ENCODE peak calls at places on chromosomes 13 and 19, in six cellular contexts. One of them, this sample, is unnamed.

GRCh38 chr19:28501979-28502378 is 711.0 kb downstream of the UQCRFS1 start:
- DNase-seq in endothelial cell of umbilical vein: no peak
- DNase-seq in K562: no peak
- DNase-seq in HepG2: no peak
- DNase-seq in A549: no peak
- DNase-seq in H1: no peak
- DNase-seq in this sample: no peak

GRCh38 chr13:59843040-59843439 is 320.7 kb downstream of the DIAPH3 start:
- DNase-seq in HepG2: peak; percentile 59
- DNase-seq in A549: no peak
- DNase-seq in K562: no peak
- DNase-seq in H1: no peak
- DNase-seq in endothelial cell of umbilical vein: peak; percentile 8
- DNase-seq in this sample: no peak

GRCh38 chr13:107960301-107960700 is 255.0 kb downstream of the LIG4 start:
- DNase-seq in H1: no peak
- DNase-seq in K562: no peak
- DNase-seq in HepG2: no peak
- DNase-seq in endothelial cell of umbilical vein: no peak
- DNase-seq in A549: no peak
- DNase-seq in this sample: no peak

GRCh38 chr13:40470665-40471064 is 195.8 kb downstream of the FOXO1 start:
- DNase-seq in endothelial cell of umbilical vein: no peak
- DNase-seq in A549: no peak
- DNase-seq in H1: no peak
- DNase-seq in HepG2: no peak
- DNase-seq in K562: no peak
- DNase-seq in this sample: no peak

GRCh38 chr19:31214997-31215396 is 134.2 kb downstream of the TSHZ3 start:
- DNase-seq in HepG2: no peak
- DNase-seq in H1: no peak
- DNase-seq in K562: no peak
- DNase-seq in A549: no peak
- DNase-seq in endothelial cell of umbilical vein: no peak
- DNase-seq in this sample: no peak

GRCh38 chr13:32751340-32751739 is 165.1 kb downstream of the PDS5B start:
- DNase-seq in A549: no peak
- DNase-seq in HepG2: no peak
- DNase-seq in K562: no peak
- DNase-seq in H1: no peak
- DNase-seq in endothelial cell of umbilical vein: no peak
- DNase-seq in this sample: no peak

GRCh38 chr19:48837081-48837524 is 812 bp upstream of the HSD17B14 start:
- DNase-seq in A549: peak; percentile 96
- DNase-seq in H1: peak; percentile 74
- DNase-seq in endothelial cell of umbilical vein: peak; percentile 86
- DNase-seq in HepG2: no peak
- DNase-seq in K562: no peak
- DNase-seq in this sample: peak; percentile 97

GRCh38 chr19:17946965-17947784 is 14.4 kb downstream of the CCDC124 start:
- DNase-seq in A549: peak; percentile 32
- DNase-seq in endothelial cell of umbilical vein: no peak
- DNase-seq in H1: no peak
- DNase-seq in HepG2: peak; percentile 13
- DNase-seq in K562: no peak
- DNase-seq in this sample: no peak

GRCh38 chr13:74206061-74206561 is 71.9 kb upstream of the KLF12 start:
- DNase-seq in endothelial cell of umbilical vein: no peak
- DNase-seq in K562: no peak
- DNase-seq in A549: no peak
- DNase-seq in HepG2: no peak
- DNase-seq in H1: no peak
- DNase-seq in this sample: no peak

GRCh38 chr19:14167594-14168138 is 31.3 kb upstream of the ASF1B start:
- DNase-seq in K562: no peak
- DNase-seq in H1: no peak
- DNase-seq in endothelial cell of umbilical vein: no peak
- DNase-seq in A549: no peak
- DNase-seq in HepG2: no peak
- DNase-seq in this sample: no peak

GRCh38 chr19:36041831-36042230 is 9.2 kb upstream of the CLIP3 start:
- DNase-seq in K562: no peak
- DNase-seq in A549: peak; percentile 72
- DNase-seq in H1: no peak
- DNase-seq in endothelial cell of umbilical vein: peak; percentile 10
- DNase-seq in HepG2: peak; percentile 87
- DNase-seq in this sample: no peak

GRCh38 chr13:110944121-110944967 is 29.5 kb upstream of the ANKRD10 start:
- DNase-seq in endothelial cell of umbilical vein: peak; percentile 67
- DNase-seq in K562: peak; percentile 61
- DNase-seq in A549: peak; percentile 65
- DNase-seq in HepG2: peak; percentile 52
- DNase-seq in H1: no peak
- DNase-seq in this sample: peak; percentile 33

GRCh38 chr13:110340812-110341444 is 33.8 kb downstream of the COL4A2 start:
- DNase-seq in A549: no peak
- DNase-seq in K562: no peak
- DNase-seq in H1: no peak
- DNase-seq in endothelial cell of umbilical vein: peak; percentile 80
- DNase-seq in HepG2: no peak
- DNase-seq in this sample: no peak

GRCh38 chr19:11339254-11340098 is at the start of gene RAB3D:
- DNase-seq in HepG2: peak; percentile 71
- DNase-seq in H1: peak; percentile 79
- DNase-seq in K562: peak; percentile 97
- DNase-seq in A549: peak; percentile 85
- DNase-seq in endothelial cell of umbilical vein: peak; percentile 88
- DNase-seq in this sample: peak; percentile 98

GRCh38 chr19:11337080-11337479 is 2.4 kb downstream of the RAB3D start:
- DNase-seq in H1: no peak
- DNase-seq in endothelial cell of umbilical vein: no peak
- DNase-seq in HepG2: no peak
- DNase-seq in K562: no peak
- DNase-seq in A549: no peak
- DNase-seq in this sample: no peak

GRCh38 chr19:11338164-11338563 is 1.3 kb downstream of the RAB3D start:
- DNase-seq in A549: no peak
- DNase-seq in endothelial cell of umbilical vein: no peak
- DNase-seq in H1: no peak
- DNase-seq in K562: no peak
- DNase-seq in HepG2: no peak
- DNase-seq in this sample: no peak

GRCh38 chr19:11335449-11336146 is 3.9 kb downstream of the RAB3D start:
- DNase-seq in K562: no peak
- DNase-seq in HepG2: no peak
- DNase-seq in endothelial cell of umbilical vein: no peak
- DNase-seq in A549: no peak
- DNase-seq in H1: no peak
- DNase-seq in this sample: no peak

GRCh38 chr19:11338569-11339253 is 746 bp downstream of the RAB3D start:
- DNase-seq in HepG2: no peak
- DNase-seq in K562: no peak
- DNase-seq in A549: no peak
- DNase-seq in endothelial cell of umbilical vein: no peak
- DNase-seq in H1: no peak
- DNase-seq in this sample: no peak
- TF ChIP-seq JUN in HepG2: no peak
- TF ChIP-seq JUN in K562: no peak
- TF ChIP-seq JUN in A549: no peak
- TF ChIP-seq JUN in endothelial cell of umbilical vein: no peak
- TF ChIP-seq JUN in H1: no peak
- TF ChIP-seq JUN in this sample: no peak

DNA sequence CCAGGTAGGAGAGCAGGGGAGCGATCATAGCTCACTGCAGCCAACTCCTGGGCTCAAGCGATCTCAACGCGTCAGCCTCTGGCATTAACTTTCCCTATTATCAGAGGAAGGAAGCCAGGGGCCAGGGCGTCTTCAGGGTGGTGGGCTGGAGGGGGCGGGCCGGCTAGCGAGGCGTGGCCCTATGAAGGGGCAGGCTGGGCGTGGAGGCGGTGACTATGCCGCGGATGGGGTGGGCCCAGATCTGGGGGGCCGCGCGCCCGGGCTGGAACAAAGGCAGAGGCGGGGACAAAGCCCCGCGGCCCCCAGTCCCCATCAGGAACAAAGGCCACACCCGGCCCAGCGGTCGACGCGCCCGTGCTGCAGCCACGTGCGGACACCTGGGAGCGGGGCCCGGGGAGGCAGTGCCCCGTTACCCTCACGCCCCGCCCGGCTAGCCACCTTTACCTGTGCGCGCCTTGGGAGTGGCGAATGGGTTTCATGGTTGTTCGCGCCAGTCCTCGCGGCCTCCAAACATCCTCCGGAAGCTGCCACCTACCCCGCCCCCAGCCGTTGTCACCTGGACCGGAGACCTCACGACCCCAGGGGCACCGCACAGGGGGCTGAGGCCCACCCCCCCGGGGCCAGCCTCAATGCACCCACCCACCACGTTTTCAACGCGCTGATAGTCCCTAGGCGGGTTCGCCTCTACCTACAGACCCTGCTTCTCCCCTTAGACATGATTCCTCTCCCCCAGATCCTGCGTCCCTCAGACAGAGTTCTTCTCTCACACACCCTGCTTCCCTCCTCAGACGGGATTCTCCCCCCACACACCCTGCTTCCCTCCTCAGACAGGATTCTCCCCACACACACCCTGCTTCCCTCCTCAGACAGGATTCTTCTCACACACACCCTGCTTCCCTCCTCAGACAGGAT is 5.4 kb upstream of the TRIM28 start:
- DNase-seq in K562: no peak
- DNase-seq in HepG2: no peak
- DNase-seq in H1: no peak
- DNase-seq in endothelial cell of umbilical vein: peak; percentile 83
- DNase-seq in A549: no peak
- DNase-seq in this sample: peak; percentile 93
- TF ChIP-seq JUN in K562: no peak
- TF ChIP-seq JUN in HepG2: no peak
- TF ChIP-seq JUN in H1: no peak
- TF ChIP-seq JUN in endothelial cell of umbilical vein: no peak
- TF ChIP-seq JUN in A549: no peak
- TF ChIP-seq JUN in this sample: peak; percentile 71

DNA sequence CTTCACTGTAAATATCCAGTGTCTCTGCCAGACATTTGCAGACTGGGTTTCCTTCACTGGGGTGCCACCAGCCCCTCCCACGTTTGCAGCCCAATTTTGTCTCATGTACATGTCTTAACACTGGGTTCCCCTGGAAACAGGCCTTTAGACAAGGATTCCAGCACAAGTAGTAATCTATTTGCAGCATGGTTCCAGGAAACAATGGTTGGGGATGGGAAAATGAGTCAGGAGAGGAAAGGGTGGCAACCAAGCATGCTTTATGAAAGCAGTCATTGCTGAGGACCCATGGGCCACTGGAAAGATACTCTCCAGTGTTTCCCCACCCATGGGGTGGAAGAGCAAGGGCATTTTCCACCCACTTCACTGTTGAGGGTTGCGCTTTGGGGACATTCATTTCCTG is 53.6 kb upstream of the FARP1 start:
- DNase-seq in K562: no peak
- DNase-seq in A549: no peak
- DNase-seq in H1: no peak
- DNase-seq in endothelial cell of umbilical vein: no peak
- DNase-seq in HepG2: no peak
- DNase-seq in this sample: no peak
- TF ChIP-seq JUN in K562: no peak
- TF ChIP-seq JUN in A549: no peak
- TF ChIP-seq JUN in H1: no peak
- TF ChIP-seq JUN in endothelial cell of umbilical vein: no peak
- TF ChIP-seq JUN in HepG2: no peak
- TF ChIP-seq JUN in this sample: no peak

DNA sequence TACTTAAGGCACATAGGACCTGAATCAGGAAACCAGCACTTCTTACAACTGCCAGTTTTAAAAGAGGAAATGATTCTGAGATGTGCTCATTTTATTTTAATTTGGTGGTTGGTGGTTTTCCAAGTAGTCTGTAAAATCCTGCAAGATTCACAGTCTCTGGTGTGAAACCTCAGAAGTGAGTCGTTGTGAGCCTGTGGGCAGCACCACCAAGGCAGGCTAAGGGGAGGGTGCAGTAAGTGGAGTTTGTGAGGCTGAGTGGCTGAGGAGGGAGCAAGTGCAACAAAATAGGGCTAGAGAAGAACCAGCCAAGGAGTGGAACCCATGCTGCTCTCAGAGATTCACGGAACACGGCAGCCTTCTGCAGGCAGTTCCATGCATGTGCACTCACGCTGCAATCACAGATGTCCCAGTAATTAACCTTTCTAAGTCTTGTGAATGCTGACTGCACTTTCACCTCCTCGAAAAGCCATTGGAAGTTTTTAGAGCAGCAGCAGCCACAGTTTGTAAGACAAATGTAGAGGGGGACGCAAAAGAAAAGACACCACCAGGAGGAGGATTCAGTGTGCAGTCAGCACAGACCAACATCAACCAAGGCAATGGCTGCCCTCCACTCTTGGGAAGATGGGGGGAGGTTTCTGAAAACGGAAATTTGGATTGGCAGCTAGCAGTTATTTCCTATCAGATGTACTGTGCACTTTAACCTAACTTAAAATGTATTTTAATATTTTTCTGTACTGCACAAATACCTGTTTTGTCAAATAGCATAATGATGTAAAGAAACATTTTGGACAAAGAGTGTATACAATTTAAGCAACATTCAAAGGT is 44.9 kb downstream of the ESD start:
- DNase-seq in HepG2: no peak
- DNase-seq in A549: no peak
- DNase-seq in K562: no peak
- DNase-seq in endothelial cell of umbilical vein: no peak
- DNase-seq in H1: no peak
- DNase-seq in this sample: no peak
- TF ChIP-seq JUN in HepG2: no peak
- TF ChIP-seq JUN in A549: no peak
- TF ChIP-seq JUN in K562: no peak
- TF ChIP-seq JUN in endothelial cell of umbilical vein: no peak
- TF ChIP-seq JUN in H1: no peak
- TF ChIP-seq JUN in this sample: no peak

GRCh38 chr19:19582471-19582870 is 36.0 kb downstream of the PBX4 start:
- DNase-seq in endothelial cell of umbilical vein: no peak
- DNase-seq in K562: no peak
- DNase-seq in H1: no peak
- DNase-seq in A549: no peak
- DNase-seq in HepG2: no peak
- DNase-seq in this sample: no peak
- TF ChIP-seq JUN in endothelial cell of umbilical vein: no peak
- TF ChIP-seq JUN in K562: no peak
- TF ChIP-seq JUN in H1: no peak
- TF ChIP-seq JUN in A549: no peak
- TF ChIP-seq JUN in HepG2: no peak
- TF ChIP-seq JUN in this sample: no peak

GRCh38 chr19:15629003-15629880 is 11.5 kb upstream of the CYP4F3 start:
- DNase-seq in H1: no peak
- DNase-seq in A549: peak; percentile 58
- DNase-seq in K562: peak; percentile 75
- DNase-seq in HepG2: peak; percentile 55
- DNase-seq in endothelial cell of umbilical vein: peak; percentile 40
- DNase-seq in this sample: peak; percentile 90
- TF ChIP-seq JUN in H1: no peak
- TF ChIP-seq JUN in A549: no peak
- TF ChIP-seq JUN in K562: no peak
- TF ChIP-seq JUN in HepG2: no peak
- TF ChIP-seq JUN in endothelial cell of umbilical vein: no peak
- TF ChIP-seq JUN in this sample: no peak

This sample was measured in WTC11.